ENCODE peak calls at places on chromosomes 11 and 22, in seven cellular contexts. One of them, this sample, is unnamed.

GRCh38 chr11:119540370-119541125 is 117.6 kb upstream of the THY1 start:
- DNase-seq in transverse colon: no peak
- DNase-seq in prostate gland: no peak
- DNase-seq in CD8-positive, alpha-beta T cell: no peak
- DNase-seq in neuronal stem cell: no peak
- DNase-seq in right lobe of liver: no peak
- DNase-seq in MM.1S: no peak
- DNase-seq in this sample: no peak

GRCh38 chr11:57230797-57231538 is 6.1 kb downstream of the APLNR start:
- DNase-seq in transverse colon: no peak
- DNase-seq in prostate gland: no peak
- DNase-seq in CD8-positive, alpha-beta T cell: no peak
- DNase-seq in neuronal stem cell: no peak
- DNase-seq in right lobe of liver: no peak
- DNase-seq in MM.1S: no peak
- DNase-seq in this sample: no peak

GRCh38 chr22:32713737-32714457 is 87.6 kb upstream of the TIMP3 start:
- DNase-seq in transverse colon: no peak
- DNase-seq in prostate gland: no peak
- DNase-seq in CD8-positive, alpha-beta T cell: no peak
- DNase-seq in neuronal stem cell: no peak
- DNase-seq in right lobe of liver: no peak
- DNase-seq in MM.1S: no peak
- DNase-seq in this sample: no peak

GRCh38 chr11:2525941-2526807 is 81.4 kb downstream of the KCNQ1 start:
- DNase-seq in transverse colon: peak; percentile 46
- DNase-seq in prostate gland: no peak
- DNase-seq in CD8-positive, alpha-beta T cell: no peak
- DNase-seq in neuronal stem cell: no peak
- DNase-seq in right lobe of liver: peak; percentile 15
- DNase-seq in MM.1S: no peak
- DNase-seq in this sample: no peak

GRCh38 chr11:251550-251949 is 14.8 kb downstream of the PSMD13 start:
- DNase-seq in transverse colon: no peak
- DNase-seq in prostate gland: no peak
- DNase-seq in CD8-positive, alpha-beta T cell: no peak
- DNase-seq in neuronal stem cell: no peak
- DNase-seq in right lobe of liver: no peak
- DNase-seq in MM.1S: no peak
- DNase-seq in this sample: no peak

GRCh38 chr11:69915501-69916250 is 96.5 kb upstream of the FGF3 start:
- DNase-seq in transverse colon: peak; percentile 79
- DNase-seq in prostate gland: peak; percentile 66
- DNase-seq in CD8-positive, alpha-beta T cell: peak; percentile 35
- DNase-seq in neuronal stem cell: peak; percentile 80
- DNase-seq in right lobe of liver: peak; percentile 84
- DNase-seq in MM.1S: peak; percentile 43
- DNase-seq in this sample: no peak

GRCh38 chr11:86119062-86119461 is 50.2 kb upstream of the PICALM start:
- DNase-seq in transverse colon: no peak
- DNase-seq in prostate gland: no peak
- DNase-seq in CD8-positive, alpha-beta T cell: no peak
- DNase-seq in neuronal stem cell: no peak
- DNase-seq in right lobe of liver: no peak
- DNase-seq in MM.1S: no peak
- DNase-seq in this sample: no peak

GRCh38 chr22:50059185-50059880 is 1.2 kb upstream of the TTLL8 start:
- DNase-seq in transverse colon: no peak
- DNase-seq in prostate gland: no peak
- DNase-seq in CD8-positive, alpha-beta T cell: no peak
- DNase-seq in neuronal stem cell: peak; percentile 66
- DNase-seq in right lobe of liver: no peak
- DNase-seq in MM.1S: peak; percentile 75
- DNase-seq in this sample: no peak

GRCh38 chr11:12989428-12990242 is 19.5 kb upstream of the RASSF10 start:
- DNase-seq in transverse colon: no peak
- DNase-seq in prostate gland: no peak
- DNase-seq in CD8-positive, alpha-beta T cell: no peak
- DNase-seq in neuronal stem cell: no peak
- DNase-seq in right lobe of liver: no peak
- DNase-seq in MM.1S: no peak
- DNase-seq in this sample: no peak

GRCh38 chr11:17250561-17251350 is 25.8 kb upstream of the NUCB2 start:
- DNase-seq in transverse colon: no peak
- DNase-seq in prostate gland: no peak
- DNase-seq in CD8-positive, alpha-beta T cell: no peak
- DNase-seq in neuronal stem cell: no peak
- DNase-seq in right lobe of liver: no peak
- DNase-seq in MM.1S: no peak
- DNase-seq in this sample: no peak

GRCh38 chr11:15673408-15673811 is 558.7 kb downstream of the INSC start:
- DNase-seq in transverse colon: no peak
- DNase-seq in prostate gland: no peak
- DNase-seq in CD8-positive, alpha-beta T cell: no peak
- DNase-seq in neuronal stem cell: no peak
- DNase-seq in right lobe of liver: no peak
- DNase-seq in MM.1S: no peak
- DNase-seq in this sample: no peak

GRCh38 chr11:45592581-45592980 is 72.8 kb downstream of the CHST1 start:
- DNase-seq in transverse colon: no peak
- DNase-seq in prostate gland: no peak
- DNase-seq in CD8-positive, alpha-beta T cell: no peak
- DNase-seq in neuronal stem cell: no peak
- DNase-seq in right lobe of liver: no peak
- DNase-seq in MM.1S: no peak
- DNase-seq in this sample: no peak

GRCh38 chr11:117862019-117862725 is 14.3 kb downstream of the FXYD6 start:
- DNase-seq in transverse colon: no peak
- DNase-seq in prostate gland: no peak
- DNase-seq in CD8-positive, alpha-beta T cell: no peak
- DNase-seq in neuronal stem cell: no peak
- DNase-seq in right lobe of liver: no peak
- DNase-seq in MM.1S: no peak
- DNase-seq in this sample: no peak

GRCh38 chr11:26820739-26821138 is 98.9 kb upstream of the SLC5A12 start:
- DNase-seq in transverse colon: no peak
- DNase-seq in prostate gland: no peak
- DNase-seq in CD8-positive, alpha-beta T cell: no peak
- DNase-seq in neuronal stem cell: no peak
- DNase-seq in right lobe of liver: no peak
- DNase-seq in MM.1S: no peak
- DNase-seq in this sample: no peak

GRCh38 chr11:62217191-62217748 is 8.8 kb downstream of the SCGB2A1 start:
- DNase-seq in transverse colon: no peak
- DNase-seq in prostate gland: no peak
- DNase-seq in CD8-positive, alpha-beta T cell: no peak
- DNase-seq in neuronal stem cell: no peak
- DNase-seq in right lobe of liver: no peak
- DNase-seq in MM.1S: peak; percentile 27
- DNase-seq in this sample: no peak

GRCh38 chr11:2802389-2803185 is 83.0 kb downstream of the CDKN1C start:
- DNase-seq in transverse colon: peak; percentile 4
- DNase-seq in prostate gland: no peak
- DNase-seq in CD8-positive, alpha-beta T cell: peak; percentile 1
- DNase-seq in neuronal stem cell: no peak
- DNase-seq in right lobe of liver: peak; percentile 11
- DNase-seq in MM.1S: no peak
- DNase-seq in this sample: no peak

GRCh38 chr11:130583866-130584265 is 135.4 kb downstream of the ADAMTS15 start:
- DNase-seq in transverse colon: no peak
- DNase-seq in prostate gland: no peak
- DNase-seq in CD8-positive, alpha-beta T cell: no peak
- DNase-seq in neuronal stem cell: no peak
- DNase-seq in right lobe of liver: no peak
- DNase-seq in MM.1S: no peak
- DNase-seq in this sample: no peak

GRCh38 chr11:66883021-66883968 is 26.4 kb downstream of the LRFN4 start:
- DNase-seq in transverse colon: peak; percentile 86
- DNase-seq in prostate gland: peak; percentile 70
- DNase-seq in CD8-positive, alpha-beta T cell: peak; percentile 59
- DNase-seq in neuronal stem cell: peak; percentile 54
- DNase-seq in right lobe of liver: no peak
- DNase-seq in MM.1S: peak; percentile 61
- DNase-seq in this sample: peak; percentile 38

GRCh38 chr11:129225190-129225589 is 33.1 kb upstream of the ARHGAP32 start:
- DNase-seq in transverse colon: no peak
- DNase-seq in prostate gland: no peak
- DNase-seq in CD8-positive, alpha-beta T cell: no peak
- DNase-seq in neuronal stem cell: no peak
- DNase-seq in right lobe of liver: no peak
- DNase-seq in MM.1S: no peak
- DNase-seq in this sample: no peak

GRCh38 chr11:43517518-43517917 is 158.8 kb downstream of the TTC17 start:
- DNase-seq in transverse colon: no peak
- DNase-seq in prostate gland: no peak
- DNase-seq in CD8-positive, alpha-beta T cell: no peak
- DNase-seq in neuronal stem cell: no peak
- DNase-seq in right lobe of liver: no peak
- DNase-seq in MM.1S: no peak
- DNase-seq in this sample: no peak

GRCh38 chr11:132312161-132312560 is 941.7 kb downstream of the NTM start:
- DNase-seq in transverse colon: no peak
- DNase-seq in prostate gland: no peak
- DNase-seq in CD8-positive, alpha-beta T cell: no peak
- DNase-seq in neuronal stem cell: no peak
- DNase-seq in right lobe of liver: no peak
- DNase-seq in MM.1S: no peak
- DNase-seq in this sample: no peak

DNA sequence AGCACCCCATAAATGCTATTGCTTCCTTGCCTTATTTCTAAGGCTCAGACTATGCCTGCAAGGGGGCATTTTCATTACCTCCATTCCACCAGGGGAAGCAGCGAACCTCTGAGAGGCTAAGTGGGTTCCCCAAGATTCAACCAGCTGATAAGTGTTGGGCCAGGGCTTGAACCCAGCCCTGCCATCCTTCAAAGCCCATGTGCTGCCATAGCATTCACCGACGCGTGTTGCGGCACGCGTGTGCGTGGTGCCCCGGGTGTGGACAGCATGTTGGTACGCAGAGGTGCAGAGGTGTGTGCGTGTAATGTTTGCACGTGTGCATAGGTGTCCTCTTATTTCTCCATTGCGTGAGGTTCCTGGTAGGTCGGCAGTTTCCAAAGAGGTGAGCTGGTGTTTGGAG is 66.0 kb upstream of the PPARA start:
- DNase-seq in transverse colon: peak; percentile 9
- DNase-seq in prostate gland: no peak
- DNase-seq in CD8-positive, alpha-beta T cell: no peak
- DNase-seq in neuronal stem cell: no peak
- DNase-seq in right lobe of liver: no peak
- DNase-seq in MM.1S: no peak
- DNase-seq in this sample: no peak
- H3K4me3 ChIP-seq in transverse colon: no peak overlapping the region
- H3K4me3 ChIP-seq in prostate gland: no peak overlapping the region
- H3K4me3 ChIP-seq in CD8-positive, alpha-beta T cell: no peak overlapping the region
- H3K4me3 ChIP-seq in neuronal stem cell: no peak overlapping the region
- H3K4me3 ChIP-seq in right lobe of liver: no peak overlapping the region
- H3K4me3 ChIP-seq in MM.1S: no peak overlapping the region
- H3K4me3 ChIP-seq in this sample: no peak overlapping the region

DNA sequence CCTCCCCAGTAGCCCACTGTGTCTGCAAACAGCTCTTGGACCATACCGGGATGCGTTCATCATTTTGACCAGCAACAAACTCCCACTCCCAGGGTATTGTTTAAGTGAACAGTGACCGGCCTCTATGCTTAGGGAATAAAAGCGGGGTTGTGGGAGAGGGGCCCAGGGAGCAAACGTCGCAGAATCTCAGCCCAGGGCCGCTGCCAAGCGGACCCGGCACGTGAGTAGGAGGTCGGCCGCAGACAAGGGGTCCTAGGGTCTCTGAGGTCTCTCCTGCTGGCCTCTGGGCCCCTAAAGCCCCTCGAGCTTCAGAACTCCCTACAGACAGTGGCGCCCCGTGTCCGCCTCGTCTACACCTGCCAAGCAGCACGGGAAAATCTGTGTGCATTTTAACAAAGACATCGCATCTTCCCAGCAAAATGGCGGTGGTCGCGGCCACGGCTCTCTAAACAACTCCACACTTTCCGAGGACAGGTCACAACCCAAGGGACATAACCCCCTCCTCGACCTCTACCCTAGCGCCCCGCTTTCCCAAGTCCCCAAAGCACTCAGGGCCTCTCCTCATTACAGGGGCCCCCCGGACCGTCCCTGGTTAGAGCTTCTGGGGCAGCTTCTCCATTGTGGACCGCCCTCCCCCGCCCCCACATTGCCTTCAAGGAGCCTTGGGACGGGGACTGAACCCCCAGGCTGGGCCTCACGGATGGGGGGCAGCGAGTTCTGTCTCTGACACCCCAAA is 3.9 kb upstream of the GCAT start:
- DNase-seq in transverse colon: no peak
- DNase-seq in prostate gland: no peak
- DNase-seq in CD8-positive, alpha-beta T cell: no peak
- DNase-seq in neuronal stem cell: no peak
- DNase-seq in right lobe of liver: no peak
- DNase-seq in MM.1S: no peak
- DNase-seq in this sample: no peak
- H3K4me1 ChIP-seq in transverse colon: peaks cover 58% of the 10 kb centered on the region
- H3K4me1 ChIP-seq in prostate gland: no peaks in the 10 kb centered on the region
- H3K4me1 ChIP-seq in CD8-positive, alpha-beta T cell: peaks cover 44% of the 10 kb centered on the region
- H3K4me1 ChIP-seq in neuronal stem cell: peaks cover 21% of the 10 kb centered on the region
- H3K4me1 ChIP-seq in right lobe of liver: peaks cover 14% of the 10 kb centered on the region
- H3K4me1 ChIP-seq in MM.1S: no peaks in the 10 kb centered on the region
- H3K4me1 ChIP-seq in this sample: peaks cover 57% of the 10 kb centered on the region

GRCh38 chr11:122882809-122883681 is 486 bp downstream of the JHY start:
- DNase-seq in transverse colon: peak; percentile 74
- DNase-seq in prostate gland: peak; percentile 25
- DNase-seq in CD8-positive, alpha-beta T cell: peak; percentile 57
- DNase-seq in neuronal stem cell: peak; percentile 31
- DNase-seq in right lobe of liver: peak; percentile 49
- DNase-seq in MM.1S: peak; percentile 51
- DNase-seq in this sample: peak; percentile 43
- H3K27ac ChIP-seq in transverse colon: peak overlapping the region; percentile 71
- H3K27ac ChIP-seq in prostate gland: peak overlapping the region; percentile 86
- H3K27ac ChIP-seq in CD8-positive, alpha-beta T cell: peak overlapping the region; percentile 64
- H3K27ac ChIP-seq in neuronal stem cell: no peak overlapping the region
- H3K27ac ChIP-seq in right lobe of liver: no peak overlapping the region
- H3K27ac ChIP-seq in MM.1S: peak overlapping the region; percentile 84
- H3K27ac ChIP-seq in this sample: peak overlapping the region; percentile 63

GRCh38 chr11:96242191-96242845 is 100.7 kb downstream of the MAML2 start:
- DNase-seq in transverse colon: no peak
- DNase-seq in prostate gland: no peak
- DNase-seq in CD8-positive, alpha-beta T cell: no peak
- DNase-seq in neuronal stem cell: no peak
- DNase-seq in right lobe of liver: no peak
- DNase-seq in MM.1S: no peak
- DNase-seq in this sample: no peak
- H3K4me3 ChIP-seq in transverse colon: no peak overlapping the region
- H3K4me3 ChIP-seq in prostate gland: no peak overlapping the region
- H3K4me3 ChIP-seq in CD8-positive, alpha-beta T cell: peak overlapping the region; percentile 55
- H3K4me3 ChIP-seq in neuronal stem cell: no peak overlapping the region
- H3K4me3 ChIP-seq in right lobe of liver: no peak overlapping the region
- H3K4me3 ChIP-seq in MM.1S: no peak overlapping the region
- H3K4me3 ChIP-seq in this sample: peak overlapping the region; percentile 57

GRCh38 chr11:94769897-94770296 is 1.7 kb downstream of the AMOTL1 start:
- DNase-seq in transverse colon: no peak
- DNase-seq in prostate gland: no peak
- DNase-seq in CD8-positive, alpha-beta T cell: no peak
- DNase-seq in neuronal stem cell: no peak
- DNase-seq in right lobe of liver: no peak
- DNase-seq in MM.1S: no peak
- DNase-seq in this sample: no peak
- H3K4me1 ChIP-seq in transverse colon: peaks cover 17% of the 10 kb centered on the region
- H3K4me1 ChIP-seq in prostate gland: peaks cover 4% of the 10 kb centered on the region
- H3K4me1 ChIP-seq in CD8-positive, alpha-beta T cell: no peaks in the 10 kb centered on the region
- H3K4me1 ChIP-seq in neuronal stem cell: peaks cover 18% of the 10 kb centered on the region
- H3K4me1 ChIP-seq in right lobe of liver: peaks cover 5% of the 10 kb centered on the region
- H3K4me1 ChIP-seq in MM.1S: peaks cover 9% of the 10 kb centered on the region
- H3K4me1 ChIP-seq in this sample: peaks cover 6% of the 10 kb centered on the region